ENCODE peak calls at places on chromosomes 13 and 19, in eight cellular contexts. One of them, this sample, is unnamed.

GRCh38 chr19:46373573-46374359 is 26.9 kb downstream of the PPP5C start:
- DNase-seq in NB4: no peak
- DNase-seq in HCEC 1CT: no peak
- DNase-seq in T-cell: no peak
- DNase-seq in mucosa of descending colon: peak
- DNase-seq in NCI-H1930: no peak
- DNase-seq in NCI-H510A treated with DMSO at 0.1 percent for 48 hours: peak
- DNase-seq in effector memory CD4-positive, alpha-beta T cell: no peak
- DNase-seq in this sample: no peak

GRCh38 chr13:50911051-50911690 is 1.6 kb downstream of the RNASEH2B start:
- DNase-seq in NB4: peak
- DNase-seq in HCEC 1CT: no peak
- DNase-seq in T-cell: no peak
- DNase-seq in mucosa of descending colon: no peak
- DNase-seq in NCI-H1930: no peak
- DNase-seq in NCI-H510A treated with DMSO at 0.1 percent for 48 hours: peak
- DNase-seq in effector memory CD4-positive, alpha-beta T cell: no peak
- DNase-seq in this sample: no peak

GRCh38 chr13:50867641-50867952 is 24.1 kb upstream of the DLEU7 start:
- DNase-seq in NB4: no peak
- DNase-seq in HCEC 1CT: no peak
- DNase-seq in T-cell: no peak
- DNase-seq in mucosa of descending colon: no peak
- DNase-seq in NCI-H1930: no peak
- DNase-seq in NCI-H510A treated with DMSO at 0.1 percent for 48 hours: no peak
- DNase-seq in effector memory CD4-positive, alpha-beta T cell: no peak
- DNase-seq in this sample: no peak

GRCh38 chr13:40982772-40983171 is 36.3 kb downstream of the ELF1 start:
- DNase-seq in NB4: peak
- DNase-seq in HCEC 1CT: no peak
- DNase-seq in T-cell: no peak
- DNase-seq in mucosa of descending colon: no peak
- DNase-seq in NCI-H1930: no peak
- DNase-seq in NCI-H510A treated with DMSO at 0.1 percent for 48 hours: no peak
- DNase-seq in effector memory CD4-positive, alpha-beta T cell: peak
- DNase-seq in this sample: no peak

GRCh38 chr13:42047561-42048322 is 706 bp upstream of the DGKH start:
- DNase-seq in NB4: peak
- DNase-seq in HCEC 1CT: peak
- DNase-seq in T-cell: no peak
- DNase-seq in mucosa of descending colon: peak
- DNase-seq in NCI-H1930: peak
- DNase-seq in NCI-H510A treated with DMSO at 0.1 percent for 48 hours: no peak
- DNase-seq in effector memory CD4-positive, alpha-beta T cell: no peak
- DNase-seq in this sample: peak

GRCh38 chr19:5447700-5448311 is 7.4 kb upstream of the ZNRF4 start:
- DNase-seq in NB4: no peak
- DNase-seq in HCEC 1CT: no peak
- DNase-seq in T-cell: no peak
- DNase-seq in mucosa of descending colon: no peak
- DNase-seq in NCI-H1930: no peak
- DNase-seq in NCI-H510A treated with DMSO at 0.1 percent for 48 hours: no peak
- DNase-seq in effector memory CD4-positive, alpha-beta T cell: no peak
- DNase-seq in this sample: no peak

GRCh38 chr19:48844472-48844871 is 8.2 kb upstream of the HSD17B14 start:
- DNase-seq in NB4: peak
- DNase-seq in HCEC 1CT: peak
- DNase-seq in T-cell: no peak
- DNase-seq in mucosa of descending colon: no peak
- DNase-seq in NCI-H1930: no peak
- DNase-seq in NCI-H510A treated with DMSO at 0.1 percent for 48 hours: no peak
- DNase-seq in effector memory CD4-positive, alpha-beta T cell: no peak
- DNase-seq in this sample: no peak

GRCh38 chr13:84917252-84917878 is 881.9 kb downstream of the SLITRK6 start:
- DNase-seq in NB4: peak
- DNase-seq in HCEC 1CT: peak
- DNase-seq in T-cell: no peak
- DNase-seq in mucosa of descending colon: no peak
- DNase-seq in NCI-H1930: peak
- DNase-seq in NCI-H510A treated with DMSO at 0.1 percent for 48 hours: peak
- DNase-seq in effector memory CD4-positive, alpha-beta T cell: no peak
- DNase-seq in this sample: no peak

GRCh38 chr13:75362026-75362425 is 119.9 kb downstream of the TBC1D4 start:
- DNase-seq in NB4: no peak
- DNase-seq in HCEC 1CT: no peak
- DNase-seq in T-cell: no peak
- DNase-seq in mucosa of descending colon: no peak
- DNase-seq in NCI-H1930: no peak
- DNase-seq in NCI-H510A treated with DMSO at 0.1 percent for 48 hours: no peak
- DNase-seq in effector memory CD4-positive, alpha-beta T cell: no peak
- DNase-seq in this sample: no peak

GRCh38 chr13:100535401-100536135 is 53.0 kb downstream of the GGACT start:
- DNase-seq in NB4: no peak
- DNase-seq in HCEC 1CT: no peak
- DNase-seq in T-cell: no peak
- DNase-seq in mucosa of descending colon: no peak
- DNase-seq in NCI-H1930: no peak
- DNase-seq in NCI-H510A treated with DMSO at 0.1 percent for 48 hours: no peak
- DNase-seq in effector memory CD4-positive, alpha-beta T cell: no peak
- DNase-seq in this sample: no peak

GRCh38 chr19:7288977-7289376 is 5.2 kb downstream of the INSR start:
- DNase-seq in NB4: no peak
- DNase-seq in HCEC 1CT: no peak
- DNase-seq in T-cell: no peak
- DNase-seq in mucosa of descending colon: no peak
- DNase-seq in NCI-H1930: no peak
- DNase-seq in NCI-H510A treated with DMSO at 0.1 percent for 48 hours: no peak
- DNase-seq in effector memory CD4-positive, alpha-beta T cell: no peak
- DNase-seq in this sample: no peak

GRCh38 chr13:87356314-87356713 is 314.9 kb upstream of the SLITRK5 start:
- DNase-seq in NB4: no peak
- DNase-seq in HCEC 1CT: no peak
- DNase-seq in T-cell: no peak
- DNase-seq in mucosa of descending colon: no peak
- DNase-seq in NCI-H1930: no peak
- DNase-seq in NCI-H510A treated with DMSO at 0.1 percent for 48 hours: peak
- DNase-seq in effector memory CD4-positive, alpha-beta T cell: no peak
- DNase-seq in this sample: no peak

GRCh38 chr19:39166571-39167391 is 30.0 kb upstream of the NCCRP1 start:
- DNase-seq in NB4: no peak
- DNase-seq in HCEC 1CT: no peak
- DNase-seq in T-cell: no peak
- DNase-seq in mucosa of descending colon: peak
- DNase-seq in NCI-H1930: no peak
- DNase-seq in NCI-H510A treated with DMSO at 0.1 percent for 48 hours: peak
- DNase-seq in effector memory CD4-positive, alpha-beta T cell: no peak
- DNase-seq in this sample: no peak

This sample was measured in NCI-H187 treated with DMSO at 0.1 percent for 48 hours.